ENCODE peak calls at places on chromosomes 4 and X, in ten cellular contexts. D, Y, K, I, T, O, N, J, H and M are unnamed samples.

GRCh38 chr4:4202510-4202909 is 24.2 kb downstream of the OTOP1 start:
- DNase-seq in K (no peak), D (no peak), J (no peak), O (no peak), H (no peak), Y (no peak), N (no peak), T (no peak), I (no peak), M (no peak)

GRCh38 chr4:48970471-48970921 is 15.6 kb upstream of the CWH43 start:
- DNase-seq in N (peak; percentile 91), Y (no peak), O (peak; percentile 76), H (no peak), D (no peak), K (no peak), I (no peak), J (no peak), T (no peak), M (peak; percentile 14)

GRCh38 chr4:102868153-102868781 is 525 bp upstream of the CISD2 start:
- DNase-seq in T (no peak), O (peak; percentile 5), N (no peak), J (no peak), I (no peak), K (no peak), D (no peak), Y (no peak), H (no peak), M (no peak)

GRCh38 chrX:154490021-154490413 is 412 bp downstream of the SLC10A3 start:
- DNase-seq in D (no peak), O (peak; percentile 55), H (no peak), K (no peak), Y (no peak), J (peak; percentile 51), T (no peak), I (peak; percentile 55), N (peak; percentile 26), M (no peak)

GRCh38 chr4:104942990-104943758 is 203.5 kb upstream of the TET2 start:
- DNase-seq in J (peak; percentile 27), T (no peak), H (no peak), I (peak; percentile 10), N (peak; percentile 80), Y (no peak), D (no peak), K (peak; percentile 34), O (no peak), M (no peak)

GRCh38 chrX:47540754-47541538 is 20.1 kb upstream of the ARAF start:
- DNase-seq in J (peak; percentile 92), O (peak; percentile 82), Y (no peak), H (peak; percentile 77), I (peak; percentile 72), D (no peak), N (peak; percentile 80), T (peak; percentile 56), K (no peak), M (peak; percentile 71)

GRCh38 chr4:112857461-112857860 is 192.0 kb upstream of the ANK2 start:
- DNase-seq in I (peak; percentile 50), N (peak; percentile 99), H (no peak), D (no peak), T (no peak), K (no peak), O (peak; percentile 43), J (peak; percentile 88), Y (no peak), M (no peak)

GRCh38 chr4:19707876-19708275 is 543.8 kb upstream of the SLIT2 start:
- DNase-seq in K (no peak), N (no peak), T (no peak), O (no peak), Y (no peak), J (no peak), I (no peak), D (no peak), H (no peak), M (no peak)

GRCh38 chr4:145299380-145300076 is 119.1 kb upstream of the OTUD4 start:
- DNase-seq in T (no peak), O (peak; percentile 87), N (peak; percentile 73), Y (peak; percentile 2), H (no peak), I (peak; percentile 89), D (peak; percentile 7), K (peak; percentile 54), J (peak; percentile 67), M (peak; percentile 55)

GRCh38 chr4:145307120-145307519 is 126.7 kb upstream of the OTUD4 start:
- DNase-seq in I (no peak), N (no peak), H (no peak), D (no peak), O (no peak), Y (no peak), K (no peak), J (no peak), T (no peak), M (no peak)

GRCh38 chr4:145298885-145299284 is 118.5 kb upstream of the OTUD4 start:
- DNase-seq in K (no peak), D (no peak), J (no peak), N (peak; percentile 18), I (no peak), O (no peak), T (no peak), Y (no peak), H (no peak), M (no peak)

GRCh38 chr4:145301386-145302080 is 121.1 kb upstream of the OTUD4 start:
- DNase-seq in K (no peak), O (no peak), H (no peak), D (no peak), J (no peak), N (peak; percentile 83), Y (no peak), T (no peak), I (no peak), M (no peak)

DNA sequence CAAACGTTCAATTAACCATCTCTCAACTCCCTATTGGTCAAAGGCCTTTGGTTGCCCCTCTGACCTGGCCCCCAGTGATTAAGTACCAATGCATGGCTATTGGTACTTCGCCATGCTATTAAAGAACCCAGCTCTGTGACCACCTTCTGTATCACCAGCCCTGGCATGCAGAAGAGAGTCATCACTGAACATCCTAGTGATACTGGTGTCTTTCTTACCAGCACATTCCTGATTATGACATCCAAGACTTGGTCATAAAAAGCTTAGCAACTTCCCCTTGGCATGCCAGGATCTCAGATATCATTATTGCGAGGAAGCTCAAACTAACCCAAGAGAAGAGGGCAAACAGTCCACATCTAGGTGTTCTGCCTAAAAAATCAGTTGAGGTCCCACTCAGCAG is 122.3 kb upstream of the OTUD4 start:
- DNase-seq in T (no peak), K (no peak), O (no peak), H (no peak), I (no peak), J (no peak), N (peak; percentile 29), D (no peak), Y (no peak), M (no peak)
- H3K27me3 ChIP-seq in T (no peaks in the 10 kb centered on the region), K (no peaks in the 10 kb centered on the region), O (no peaks in the 10 kb centered on the region), H (no peaks in the 10 kb centered on the region), I (no peaks in the 10 kb centered on the region), J (peaks cover 9% of the 10 kb centered on the region), N (no peaks in the 10 kb centered on the region), D (no peaks in the 10 kb centered on the region), Y (no peaks in the 10 kb centered on the region), M (no peaks in the 10 kb centered on the region)

DNA sequence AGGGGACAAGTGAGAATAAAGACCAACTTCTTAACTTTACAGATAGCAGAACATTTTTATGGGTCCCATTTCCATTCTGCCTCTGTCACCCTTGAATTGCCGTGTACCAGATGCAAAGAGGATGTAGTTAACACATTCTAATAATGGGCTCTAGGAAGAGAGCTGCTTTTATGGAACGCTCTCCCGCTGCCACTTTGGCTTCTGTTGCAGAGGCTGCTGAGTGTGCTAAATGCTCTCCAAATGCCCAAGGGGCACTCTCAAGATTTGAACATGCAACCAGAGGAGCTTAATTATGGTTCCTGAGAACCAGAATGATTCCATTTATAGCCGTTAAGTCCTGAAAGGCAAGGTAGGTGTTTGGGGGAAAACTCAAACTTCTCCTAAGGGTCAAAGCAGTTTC is 28.1 kb upstream of the GPC3 start:
- DNase-seq in O (no peak), T (no peak), Y (no peak), N (no peak), K (no peak), H (no peak), D (no peak), I (no peak), J (no peak), M (no peak)
- H3K27me3 ChIP-seq in O (no peaks in the 10 kb centered on the region), T (no peaks in the 10 kb centered on the region), Y (no peaks in the 10 kb centered on the region), N (no peaks in the 10 kb centered on the region), K (no peaks in the 10 kb centered on the region), H (no peaks in the 10 kb centered on the region), D (no peaks in the 10 kb centered on the region), I (no peaks in the 10 kb centered on the region), J (peaks cover 8% of the 10 kb centered on the region), M (peaks cover 44% of the 10 kb centered on the region)

GRCh38 chr4:77175201-77175610 is 18.2 kb downstream of the CCNG2 start:
- DNase-seq in N (no peak), H (no peak), O (no peak), I (no peak), J (no peak), Y (no peak), D (no peak), T (peak; percentile 66), K (no peak), M (no peak)
- H3K27me3 ChIP-seq in N (no peaks in the 10 kb centered on the region), H (no peaks in the 10 kb centered on the region), O (no peaks in the 10 kb centered on the region), I (no peaks in the 10 kb centered on the region), J (no peaks in the 10 kb centered on the region), Y (no peaks in the 10 kb centered on the region), D (no peaks in the 10 kb centered on the region), T (no peaks in the 10 kb centered on the region), K (no peaks in the 10 kb centered on the region), M (no peaks in the 10 kb centered on the region)

GRCh38 chr4:8892556-8893226 is 21.1 kb upstream of the HMX1 start:
- DNase-seq in H (no peak), I (no peak), N (no peak), K (no peak), J (no peak), T (no peak), O (no peak), Y (no peak), D (no peak), M (no peak)
- H3K27me3 ChIP-seq in H (peaks cover 2% of the 10 kb centered on the region), I (peaks cover 6% of the 10 kb centered on the region), N (peaks cover 44% of the 10 kb centered on the region), K (no peaks in the 10 kb centered on the region), J (peaks cover 38% of the 10 kb centered on the region), T (peaks cover 52% of the 10 kb centered on the region), O (peaks cover 2% of the 10 kb centered on the region), Y (no peaks in the 10 kb centered on the region), D (no peaks in the 10 kb centered on the region), M (peaks cover 89% of the 10 kb centered on the region)

GRCh38 chr4:72374156-72374555 is 194.9 kb downstream of the ADAMTS3 start:
- DNase-seq in K (no peak), T (no peak), I (no peak), O (no peak), J (no peak), H (no peak), Y (no peak), N (no peak), D (no peak), M (no peak)
- H3K27me3 ChIP-seq in K (no peaks in the 10 kb centered on the region), T (no peaks in the 10 kb centered on the region), I (no peaks in the 10 kb centered on the region), O (no peaks in the 10 kb centered on the region), J (no peaks in the 10 kb centered on the region), H (no peaks in the 10 kb centered on the region), Y (no peaks in the 10 kb centered on the region), N (no peaks in the 10 kb centered on the region), D (no peaks in the 10 kb centered on the region), M (no peaks in the 10 kb centered on the region)